ENCODE peak calls at places on chromosomes 6 and 20, in six cellular contexts. N, R, F, S, Q and V are unnamed samples. For H3K4me1, the result is how much of the 10 kb centered on the place peaks cover.

GRCh38 chr20:64077094-64077493 is 2.2 kb downstream of the RGS19 start:
- DNase-seq in N (no peak), R (no peak), F (no peak), S (peak), Q (no peak), V (no peak)

GRCh38 chr6:137927777-137928218 is 60.7 kb downstream of the TNFAIP3 start:
- DNase-seq in N (no peak), R (no peak), F (no peak), S (peak), Q (peak), V (no peak)

GRCh38 chr20:61253264-61253639 is 1.2 kb downstream of the CDH4 start:
- DNase-seq in N (no peak), R (no peak), F (peak), S (no peak), Q (no peak), V (no peak)

GRCh38 chr20:9467995-9468394 is 46.4 kb upstream of the LAMP5 start:
- DNase-seq in N (no peak), R (no peak), F (no peak), S (no peak), Q (no peak), V (no peak)

GRCh38 chr6:1872649-1873131 is 263.0 kb downstream of the FOXC1 start:
- DNase-seq in N (no peak), R (no peak), F (no peak), S (no peak), Q (no peak), V (no peak)

GRCh38 chr6:138562691-138563090 is 63.4 kb upstream of the NHSL1 start:
- DNase-seq in N (no peak), R (no peak), F (no peak), S (no peak), Q (no peak), V (no peak)

GRCh38 chr20:48850257-48850656 is 22.5 kb upstream of the PREX1 start:
- DNase-seq in N (no peak), R (no peak), F (no peak), S (no peak), Q (no peak), V (no peak)

GRCh38 chr20:4227085-4227821 is 211.9 kb upstream of the RNF24 start:
- DNase-seq in N (no peak), R (no peak), F (peak), S (no peak), Q (no peak), V (no peak)

GRCh38 chr20:62267543-62267942 is 29.2 kb downstream of the OSBPL2 start:
- DNase-seq in N (no peak), R (no peak), F (no peak), S (no peak), Q (no peak), V (no peak)

GRCh38 chr20:35446356-35447078 is 8.5 kb upstream of the GDF5 start:
- DNase-seq in N (no peak), R (no peak), F (no peak), S (no peak), Q (no peak), V (no peak)

GRCh38 chr20:54067606-54068174 is 2.7 kb downstream of the BCAS1 start:
- DNase-seq in N (no peak), R (peak), F (no peak), S (peak), Q (peak), V (no peak)

GRCh38 chr20:54064939-54065338 is 5.5 kb downstream of the BCAS1 start:
- DNase-seq in N (no peak), R (no peak), F (no peak), S (no peak), Q (no peak), V (no peak)

GRCh38 chr20:54063998-54064676 is 6.3 kb downstream of the BCAS1 start:
- DNase-seq in N (no peak), R (no peak), F (no peak), S (no peak), Q (peak), V (peak)

GRCh38 chr20:54063580-54063979 is 6.8 kb downstream of the BCAS1 start:
- DNase-seq in N (no peak), R (no peak), F (no peak), S (no peak), Q (no peak), V (no peak)

GRCh38 chr20:54065601-54066038 is 4.8 kb downstream of the BCAS1 start:
- DNase-seq in N (no peak), R (peak), F (no peak), S (peak), Q (no peak), V (peak)
- H3K4me1 ChIP-seq in N (under half), R (under half), F (under half), S (under half), Q (under half), V (under half)

GRCh38 chr6:155329460-155330132 is 15.3 kb upstream of the TFB1M start:
- DNase-seq in N (no peak), R (no peak), F (no peak), S (no peak), Q (no peak), V (no peak)
- TF ChIP-seq POLR2AphosphoS5 in N (no peak), R (no peak), F (no peak), S (no peak), Q (no peak), V (no peak)

DNA sequence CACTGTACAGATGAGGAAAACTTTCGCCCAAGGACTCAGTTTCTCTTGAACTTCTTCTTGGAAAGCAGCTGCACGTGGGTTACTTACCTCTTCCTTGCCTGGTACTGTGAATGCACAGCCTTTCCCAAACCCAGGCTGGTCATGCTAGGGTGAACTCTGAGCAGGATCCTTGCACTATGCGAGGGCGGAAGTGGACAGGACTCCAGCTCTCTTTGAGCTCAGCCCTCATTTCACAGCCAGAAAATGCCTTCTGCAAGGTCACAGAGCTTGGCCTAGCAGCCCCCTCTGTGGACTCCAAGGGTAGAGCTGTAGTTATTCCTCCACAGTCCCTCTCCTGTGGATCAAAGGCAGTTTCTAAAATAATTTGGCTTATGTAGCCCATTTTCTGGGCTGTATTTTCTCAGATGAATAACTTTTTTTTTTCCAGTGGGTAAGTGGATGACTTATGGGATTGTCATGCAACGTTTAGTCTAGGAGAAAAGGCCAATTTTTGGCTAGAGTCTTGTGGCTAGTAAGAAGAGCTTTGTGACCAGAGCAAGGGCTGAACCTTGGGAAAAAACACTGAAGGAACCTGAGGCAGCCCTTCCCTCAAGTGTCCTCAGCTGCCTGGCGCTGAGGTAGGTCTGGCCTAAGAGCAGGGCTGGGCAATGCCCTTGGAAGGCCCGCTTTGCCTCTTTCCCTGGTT is 172.7 kb downstream of the SCP2D1 start:
- DNase-seq in N (no peak), R (no peak), F (no peak), S (no peak), Q (no peak), V (peak)
- H3K27ac ChIP-seq in N (peak), R (no peak), F (no peak), S (peak), Q (no peak), V (peak)

GRCh38 chr20:31569163-31570020 is 35.7 kb upstream of the ID1 start:
- DNase-seq in N (no peak), R (peak), F (peak), S (peak), Q (no peak), V (no peak)
- H3K4me1 ChIP-seq in N (under half), R (half or more), F (under half), S (under half), Q (under half), V (under half)

GRCh38 chr20:13784271-13784892 is 337 bp downstream of the ESF1 start:
- DNase-seq in N (no peak), R (no peak), F (no peak), S (no peak), Q (no peak), V (no peak)
- TF ChIP-seq POLR2AphosphoS5 in N (no peak), R (no peak), F (no peak), S (no peak), Q (peak), V (no peak)

GRCh38 chr6:134171517-134171916 is 119.1 kb upstream of the SLC2A12 start:
- DNase-seq in N (no peak), R (no peak), F (no peak), S (no peak), Q (no peak), V (peak)
- H3K27ac ChIP-seq in N (no peak), R (peak), F (no peak), S (no peak), Q (no peak), V (peak)